ENCODE peak calls at places on chromosomes 11 and 22, in seven cellular contexts. One of them, this sample, is unnamed. For H3K27me3, the result is how much of the 10 kb centered on the place peaks cover.

GRCh38 chr11:124724854-124725718 is 14.7 kb upstream of the NRGN start:
- DNase-seq in heart left ventricle: no peak
- DNase-seq in pancreas: no peak
- DNase-seq in heart right ventricle: peak
- DNase-seq in PC-3: no peak
- DNase-seq in stomach: no peak
- DNase-seq in breast epithelium: no peak
- DNase-seq in this sample: peak

GRCh38 chr11:79428406-79428805 is 12.4 kb downstream of the TENM4 start:
- DNase-seq in heart left ventricle: no peak
- DNase-seq in pancreas: no peak
- DNase-seq in heart right ventricle: no peak
- DNase-seq in PC-3: no peak
- DNase-seq in stomach: no peak
- DNase-seq in breast epithelium: no peak
- DNase-seq in this sample: no peak

GRCh38 chr22:24772493-24773220 is 1.9 kb downstream of the PIWIL3 start:
- DNase-seq in heart left ventricle: no peak
- DNase-seq in pancreas: no peak
- DNase-seq in heart right ventricle: no peak
- DNase-seq in PC-3: peak
- DNase-seq in stomach: no peak
- DNase-seq in breast epithelium: no peak
- DNase-seq in this sample: no peak

GRCh38 chr22:20624161-20624616 is 116.8 kb downstream of the MED15 start:
- DNase-seq in heart left ventricle: no peak
- DNase-seq in pancreas: no peak
- DNase-seq in heart right ventricle: no peak
- DNase-seq in PC-3: peak
- DNase-seq in stomach: no peak
- DNase-seq in breast epithelium: no peak
- DNase-seq in this sample: no peak

GRCh38 chr11:8090756-8091155 is 9.7 kb downstream of the TUB start:
- DNase-seq in heart left ventricle: no peak
- DNase-seq in pancreas: no peak
- DNase-seq in heart right ventricle: no peak
- DNase-seq in PC-3: peak
- DNase-seq in stomach: no peak
- DNase-seq in breast epithelium: no peak
- DNase-seq in this sample: no peak

GRCh38 chr11:17778956-17779860 is 44.6 kb downstream of the KCNC1 start:
- DNase-seq in heart left ventricle: no peak
- DNase-seq in pancreas: no peak
- DNase-seq in heart right ventricle: no peak
- DNase-seq in PC-3: no peak
- DNase-seq in stomach: no peak
- DNase-seq in breast epithelium: no peak
- DNase-seq in this sample: no peak

GRCh38 chr22:22037740-22038139 is 55.2 kb upstream of the TOP3B start:
- DNase-seq in heart left ventricle: no peak
- DNase-seq in pancreas: no peak
- DNase-seq in heart right ventricle: no peak
- DNase-seq in PC-3: peak
- DNase-seq in stomach: no peak
- DNase-seq in breast epithelium: no peak
- DNase-seq in this sample: no peak

GRCh38 chr11:44899959-44900358 is 50.7 kb downstream of the TP53I11 start:
- DNase-seq in heart left ventricle: peak
- DNase-seq in pancreas: no peak
- DNase-seq in heart right ventricle: no peak
- DNase-seq in PC-3: peak
- DNase-seq in stomach: no peak
- DNase-seq in breast epithelium: no peak
- DNase-seq in this sample: no peak

GRCh38 chr11:36333897-36334296 is 37.8 kb downstream of the PRR5L start:
- DNase-seq in heart left ventricle: no peak
- DNase-seq in pancreas: no peak
- DNase-seq in heart right ventricle: no peak
- DNase-seq in PC-3: peak
- DNase-seq in stomach: no peak
- DNase-seq in breast epithelium: no peak
- DNase-seq in this sample: no peak

GRCh38 chr11:2700415-2701211 is 819 bp upstream of the KCNQ1OT1 start:
- DNase-seq in heart left ventricle: peak
- DNase-seq in pancreas: peak
- DNase-seq in heart right ventricle: peak
- DNase-seq in PC-3: peak
- DNase-seq in stomach: peak
- DNase-seq in breast epithelium: peak
- DNase-seq in this sample: peak

GRCh38 chr11:1221848-1222311 is 986 bp upstream of the MUC5B start:
- DNase-seq in heart left ventricle: no peak
- DNase-seq in pancreas: peak
- DNase-seq in heart right ventricle: peak
- DNase-seq in PC-3: no peak
- DNase-seq in stomach: no peak
- DNase-seq in breast epithelium: no peak
- DNase-seq in this sample: peak

GRCh38 chr11:112612283-112612849 is 348.9 kb upstream of the NCAM1 start:
- DNase-seq in heart left ventricle: no peak
- DNase-seq in pancreas: no peak
- DNase-seq in heart right ventricle: no peak
- DNase-seq in PC-3: no peak
- DNase-seq in stomach: no peak
- DNase-seq in breast epithelium: no peak
- DNase-seq in this sample: no peak

GRCh38 chr22:30547188-30547587 is 647 bp upstream of the SEC14L6 start:
- DNase-seq in heart left ventricle: no peak
- DNase-seq in pancreas: no peak
- DNase-seq in heart right ventricle: no peak
- DNase-seq in PC-3: no peak
- DNase-seq in stomach: no peak
- DNase-seq in breast epithelium: no peak
- DNase-seq in this sample: no peak

GRCh38 chr11:37390566-37390965 is 792.5 kb upstream of the RAG2 start:
- DNase-seq in heart left ventricle: no peak
- DNase-seq in pancreas: no peak
- DNase-seq in heart right ventricle: no peak
- DNase-seq in PC-3: no peak
- DNase-seq in stomach: no peak
- DNase-seq in breast epithelium: no peak
- DNase-seq in this sample: no peak
- TF ChIP-seq CTCF in heart left ventricle: no peak
- TF ChIP-seq CTCF in pancreas: no peak
- TF ChIP-seq CTCF in heart right ventricle: no peak
- TF ChIP-seq CTCF in PC-3: no peak
- TF ChIP-seq CTCF in stomach: no peak
- TF ChIP-seq CTCF in breast epithelium: no peak
- TF ChIP-seq CTCF in this sample: no peak

GRCh38 chr11:31807791-31808074 is 3.4 kb downstream of the PAX6 start:
- DNase-seq in heart left ventricle: no peak
- DNase-seq in pancreas: no peak
- DNase-seq in heart right ventricle: no peak
- DNase-seq in PC-3: no peak
- DNase-seq in stomach: no peak
- DNase-seq in breast epithelium: no peak
- DNase-seq in this sample: no peak

GRCh38 chr11:31809857-31810778 is 1.0 kb downstream of the PAX6 start:
- DNase-seq in heart left ventricle: no peak
- DNase-seq in pancreas: peak
- DNase-seq in heart right ventricle: no peak
- DNase-seq in PC-3: peak
- DNase-seq in stomach: no peak
- DNase-seq in breast epithelium: no peak
- DNase-seq in this sample: peak

GRCh38 chr11:31808268-31808667 is 2.9 kb downstream of the PAX6 start:
- DNase-seq in heart left ventricle: no peak
- DNase-seq in pancreas: no peak
- DNase-seq in heart right ventricle: no peak
- DNase-seq in PC-3: no peak
- DNase-seq in stomach: no peak
- DNase-seq in breast epithelium: no peak
- DNase-seq in this sample: no peak

GRCh38 chr11:31809543-31809856 is 1.6 kb downstream of the PAX6 start:
- DNase-seq in heart left ventricle: no peak
- DNase-seq in pancreas: no peak
- DNase-seq in heart right ventricle: no peak
- DNase-seq in PC-3: peak
- DNase-seq in stomach: no peak
- DNase-seq in breast epithelium: no peak
- DNase-seq in this sample: no peak

DNA sequence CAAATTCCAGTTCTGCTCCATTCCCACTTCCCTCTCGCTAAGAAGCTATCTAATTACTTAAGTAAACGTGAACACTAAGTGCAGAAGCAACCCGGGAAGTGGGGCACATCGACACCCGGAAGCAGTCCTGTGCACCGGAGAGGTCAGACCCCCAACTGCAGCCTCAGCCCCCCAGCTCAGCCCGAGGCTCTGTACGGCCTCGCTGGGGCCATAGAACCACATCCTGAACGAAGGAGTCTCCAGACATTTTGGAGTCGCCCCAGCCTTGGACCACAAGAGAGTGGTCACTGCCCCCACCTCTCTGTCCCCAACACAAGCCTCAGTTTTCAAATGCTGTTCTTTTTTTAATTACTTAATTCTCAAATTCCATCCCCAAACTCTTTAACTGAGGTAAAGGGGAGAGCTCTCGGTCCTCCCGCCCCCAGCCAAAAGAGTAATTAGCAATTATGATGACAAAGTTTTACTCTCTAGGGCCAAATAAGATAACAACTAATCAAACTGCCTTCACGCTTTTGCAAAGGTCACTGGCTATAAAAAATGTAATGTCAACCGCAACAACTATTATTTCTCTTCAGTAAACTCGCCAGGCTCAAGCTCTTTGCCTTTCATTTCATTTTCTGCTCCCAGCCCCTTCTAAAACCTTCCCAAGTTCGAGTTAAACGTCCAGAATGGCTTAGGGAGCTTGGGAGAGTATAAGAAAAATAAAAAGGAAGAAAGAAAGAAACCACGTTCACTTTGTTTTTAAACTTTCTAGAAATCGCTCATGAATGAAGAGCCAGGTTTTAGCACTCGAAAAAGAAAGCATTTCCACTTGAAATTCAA is 2.2 kb downstream of the PAX6 start:
- DNase-seq in heart left ventricle: no peak
- DNase-seq in pancreas: peak
- DNase-seq in heart right ventricle: no peak
- DNase-seq in PC-3: peak
- DNase-seq in stomach: no peak
- DNase-seq in breast epithelium: no peak
- DNase-seq in this sample: no peak
- H3K27me3 ChIP-seq in heart left ventricle: half or more
- H3K27me3 ChIP-seq in pancreas: under half
- H3K27me3 ChIP-seq in heart right ventricle: half or more
- H3K27me3 ChIP-seq in PC-3: under half
- H3K27me3 ChIP-seq in stomach: half or more
- H3K27me3 ChIP-seq in breast epithelium: under half
- H3K27me3 ChIP-seq in this sample: half or more

GRCh38 chr22:49076300-49077035 is 751.2 kb downstream of the BRD1 start:
- DNase-seq in heart left ventricle: no peak
- DNase-seq in pancreas: peak
- DNase-seq in heart right ventricle: no peak
- DNase-seq in PC-3: no peak
- DNase-seq in stomach: no peak
- DNase-seq in breast epithelium: no peak
- DNase-seq in this sample: peak

GRCh38 chr22:49077036-49077393 is 750.7 kb downstream of the BRD1 start:
- DNase-seq in heart left ventricle: no peak
- DNase-seq in pancreas: peak
- DNase-seq in heart right ventricle: no peak
- DNase-seq in PC-3: no peak
- DNase-seq in stomach: no peak
- DNase-seq in breast epithelium: no peak
- DNase-seq in this sample: no peak

GRCh38 chr22:49079027-49079725 is 748.5 kb downstream of the BRD1 start:
- DNase-seq in heart left ventricle: no peak
- DNase-seq in pancreas: peak
- DNase-seq in heart right ventricle: no peak
- DNase-seq in PC-3: no peak
- DNase-seq in stomach: no peak
- DNase-seq in breast epithelium: no peak
- DNase-seq in this sample: no peak

GRCh38 chr22:49077586-49077985 is 750.1 kb downstream of the BRD1 start:
- DNase-seq in heart left ventricle: no peak
- DNase-seq in pancreas: peak
- DNase-seq in heart right ventricle: no peak
- DNase-seq in PC-3: no peak
- DNase-seq in stomach: no peak
- DNase-seq in breast epithelium: no peak
- DNase-seq in this sample: peak

GRCh38 chr22:49078076-49078710 is 749.5 kb downstream of the BRD1 start:
- DNase-seq in heart left ventricle: no peak
- DNase-seq in pancreas: peak
- DNase-seq in heart right ventricle: no peak
- DNase-seq in PC-3: no peak
- DNase-seq in stomach: no peak
- DNase-seq in breast epithelium: no peak
- DNase-seq in this sample: peak
- H3K27ac ChIP-seq in heart left ventricle: no peak
- H3K27ac ChIP-seq in pancreas: no peak
- H3K27ac ChIP-seq in heart right ventricle: no peak
- H3K27ac ChIP-seq in PC-3: no peak
- H3K27ac ChIP-seq in stomach: no peak
- H3K27ac ChIP-seq in breast epithelium: no peak
- H3K27ac ChIP-seq in this sample: no peak

GRCh38 chr11:115504279-115505158 is at the start of gene CADM1:
- DNase-seq in heart left ventricle: peak
- DNase-seq in pancreas: peak
- DNase-seq in heart right ventricle: peak
- DNase-seq in PC-3: peak
- DNase-seq in stomach: peak
- DNase-seq in breast epithelium: peak
- DNase-seq in this sample: peak

GRCh38 chr11:115501895-115502589 is 2.2 kb downstream of the CADM1 start:
- DNase-seq in heart left ventricle: no peak
- DNase-seq in pancreas: no peak
- DNase-seq in heart right ventricle: no peak
- DNase-seq in PC-3: no peak
- DNase-seq in stomach: no peak
- DNase-seq in breast epithelium: no peak
- DNase-seq in this sample: no peak

GRCh38 chr11:115502636-115503082 is 1.6 kb downstream of the CADM1 start:
- DNase-seq in heart left ventricle: no peak
- DNase-seq in pancreas: no peak
- DNase-seq in heart right ventricle: no peak
- DNase-seq in PC-3: no peak
- DNase-seq in stomach: no peak
- DNase-seq in breast epithelium: no peak
- DNase-seq in this sample: peak

GRCh38 chr11:115503886-115504278 is 333 bp downstream of the CADM1 start:
- DNase-seq in heart left ventricle: no peak
- DNase-seq in pancreas: peak
- DNase-seq in heart right ventricle: peak
- DNase-seq in PC-3: no peak
- DNase-seq in stomach: no peak
- DNase-seq in breast epithelium: no peak
- DNase-seq in this sample: no peak

GRCh38 chr11:115503083-115503885 is 931 bp downstream of the CADM1 start:
- DNase-seq in heart left ventricle: peak
- DNase-seq in pancreas: peak
- DNase-seq in heart right ventricle: peak
- DNase-seq in PC-3: peak
- DNase-seq in stomach: peak
- DNase-seq in breast epithelium: peak
- DNase-seq in this sample: peak
- TF ChIP-seq CTCF in heart left ventricle: peak
- TF ChIP-seq CTCF in pancreas: no peak
- TF ChIP-seq CTCF in heart right ventricle: peak
- TF ChIP-seq CTCF in PC-3: no peak
- TF ChIP-seq CTCF in stomach: peak
- TF ChIP-seq CTCF in breast epithelium: no peak
- TF ChIP-seq CTCF in this sample: peak

GRCh38 chr22:39504071-39504470 is 2.0 kb downstream of the MIEF1 start:
- DNase-seq in heart left ventricle: no peak
- DNase-seq in pancreas: no peak
- DNase-seq in heart right ventricle: no peak
- DNase-seq in PC-3: no peak
- DNase-seq in stomach: no peak
- DNase-seq in breast epithelium: no peak
- DNase-seq in this sample: peak
- H3K27me3 ChIP-seq in heart left ventricle: under half
- H3K27me3 ChIP-seq in pancreas: under half
- H3K27me3 ChIP-seq in heart right ventricle: under half
- H3K27me3 ChIP-seq in PC-3: under half
- H3K27me3 ChIP-seq in stomach: under half
- H3K27me3 ChIP-seq in breast epithelium: under half
- H3K27me3 ChIP-seq in this sample: under half